ENCODE peak calls at places on chromosomes 12 and 14, in ten cellular contexts. One of them, this sample, is unnamed.

GRCh38 chr12:78038541-78038940 is 207.8 kb downstream of the NAV3 start:
- DNase-seq in NCI-H1436: no peak
- DNase-seq in cardiac muscle cell: no peak
- DNase-seq in WERI-Rb-1: no peak
- DNase-seq in activated gamma-delta T cell treated with Interleukin-2 at 50 U/mL for 16 hours: no peak
- DNase-seq in left ventricle myocardium inferior: no peak
- DNase-seq in D341Med: no peak
- DNase-seq in activated T-cell treated with anti-CD3 and anti-CD28 coated beads, Interleukin-2, amount 50 U/mL, for 72 hours: no peak
- DNase-seq in activated CD4-positive, alpha-beta T cell treated with anti-CD3 and anti-CD28 coated beads for 48 hours: no peak
- DNase-seq in HT-29: no peak
- DNase-seq in this sample: no peak

GRCh38 chr14:52706286-52706685 is 714 bp upstream of the PSMC6 start:
- DNase-seq in NCI-H1436: no peak
- DNase-seq in cardiac muscle cell: peak
- DNase-seq in WERI-Rb-1: no peak
- DNase-seq in activated gamma-delta T cell treated with Interleukin-2 at 50 U/mL for 16 hours: peak
- DNase-seq in left ventricle myocardium inferior: no peak
- DNase-seq in D341Med: no peak
- DNase-seq in activated T-cell treated with anti-CD3 and anti-CD28 coated beads, Interleukin-2, amount 50 U/mL, for 72 hours: peak
- DNase-seq in activated CD4-positive, alpha-beta T cell treated with anti-CD3 and anti-CD28 coated beads for 48 hours: peak
- DNase-seq in HT-29: no peak
- DNase-seq in this sample: no peak

GRCh38 chr14:54312166-54312801 is 84.5 kb upstream of the CDKN3 start:
- DNase-seq in NCI-H1436: no peak
- DNase-seq in cardiac muscle cell: peak
- DNase-seq in WERI-Rb-1: no peak
- DNase-seq in activated gamma-delta T cell treated with Interleukin-2 at 50 U/mL for 16 hours: no peak
- DNase-seq in left ventricle myocardium inferior: no peak
- DNase-seq in D341Med: no peak
- DNase-seq in activated T-cell treated with anti-CD3 and anti-CD28 coated beads, Interleukin-2, amount 50 U/mL, for 72 hours: no peak
- DNase-seq in activated CD4-positive, alpha-beta T cell treated with anti-CD3 and anti-CD28 coated beads for 48 hours: no peak
- DNase-seq in HT-29: peak
- DNase-seq in this sample: no peak

GRCh38 chr12:30795660-30796507 is 41.1 kb upstream of the CAPRIN2 start:
- DNase-seq in NCI-H1436: peak
- DNase-seq in cardiac muscle cell: peak
- DNase-seq in WERI-Rb-1: peak
- DNase-seq in activated gamma-delta T cell treated with Interleukin-2 at 50 U/mL for 16 hours: peak
- DNase-seq in left ventricle myocardium inferior: peak
- DNase-seq in D341Med: peak
- DNase-seq in activated T-cell treated with anti-CD3 and anti-CD28 coated beads, Interleukin-2, amount 50 U/mL, for 72 hours: peak
- DNase-seq in activated CD4-positive, alpha-beta T cell treated with anti-CD3 and anti-CD28 coated beads for 48 hours: peak
- DNase-seq in HT-29: peak
- DNase-seq in this sample: peak

GRCh38 chr12:113437729-113438100 is 15.5 kb downstream of the SDSL start:
- DNase-seq in NCI-H1436: no peak
- DNase-seq in cardiac muscle cell: no peak
- DNase-seq in WERI-Rb-1: no peak
- DNase-seq in activated gamma-delta T cell treated with Interleukin-2 at 50 U/mL for 16 hours: no peak
- DNase-seq in left ventricle myocardium inferior: no peak
- DNase-seq in D341Med: no peak
- DNase-seq in activated T-cell treated with anti-CD3 and anti-CD28 coated beads, Interleukin-2, amount 50 U/mL, for 72 hours: no peak
- DNase-seq in activated CD4-positive, alpha-beta T cell treated with anti-CD3 and anti-CD28 coated beads for 48 hours: no peak
- DNase-seq in HT-29: no peak
- DNase-seq in this sample: no peak

GRCh38 chr12:48197549-48197966 is 5.5 kb downstream of the OR10AD1 start:
- DNase-seq in NCI-H1436: no peak
- DNase-seq in cardiac muscle cell: peak
- DNase-seq in WERI-Rb-1: no peak
- DNase-seq in activated gamma-delta T cell treated with Interleukin-2 at 50 U/mL for 16 hours: no peak
- DNase-seq in left ventricle myocardium inferior: no peak
- DNase-seq in D341Med: no peak
- DNase-seq in activated T-cell treated with anti-CD3 and anti-CD28 coated beads, Interleukin-2, amount 50 U/mL, for 72 hours: peak
- DNase-seq in activated CD4-positive, alpha-beta T cell treated with anti-CD3 and anti-CD28 coated beads for 48 hours: no peak
- DNase-seq in HT-29: peak
- DNase-seq in this sample: peak

GRCh38 chr12:65139389-65139788 is 18.3 kb upstream of the WIF1 start:
- DNase-seq in NCI-H1436: no peak
- DNase-seq in cardiac muscle cell: no peak
- DNase-seq in WERI-Rb-1: no peak
- DNase-seq in activated gamma-delta T cell treated with Interleukin-2 at 50 U/mL for 16 hours: no peak
- DNase-seq in left ventricle myocardium inferior: no peak
- DNase-seq in D341Med: no peak
- DNase-seq in activated T-cell treated with anti-CD3 and anti-CD28 coated beads, Interleukin-2, amount 50 U/mL, for 72 hours: no peak
- DNase-seq in activated CD4-positive, alpha-beta T cell treated with anti-CD3 and anti-CD28 coated beads for 48 hours: no peak
- DNase-seq in HT-29: no peak
- DNase-seq in this sample: no peak

GRCh38 chr14:101619484-101619883 is 58.2 kb downstream of the DIO3 start:
- DNase-seq in NCI-H1436: no peak
- DNase-seq in cardiac muscle cell: no peak
- DNase-seq in WERI-Rb-1: no peak
- DNase-seq in activated gamma-delta T cell treated with Interleukin-2 at 50 U/mL for 16 hours: no peak
- DNase-seq in left ventricle myocardium inferior: no peak
- DNase-seq in D341Med: peak
- DNase-seq in activated T-cell treated with anti-CD3 and anti-CD28 coated beads, Interleukin-2, amount 50 U/mL, for 72 hours: no peak
- DNase-seq in activated CD4-positive, alpha-beta T cell treated with anti-CD3 and anti-CD28 coated beads for 48 hours: no peak
- DNase-seq in HT-29: no peak
- DNase-seq in this sample: no peak

GRCh38 chr12:121858662-121859572 is at the start of gene HPD:
- DNase-seq in NCI-H1436: no peak
- DNase-seq in cardiac muscle cell: peak
- DNase-seq in WERI-Rb-1: no peak
- DNase-seq in activated gamma-delta T cell treated with Interleukin-2 at 50 U/mL for 16 hours: no peak
- DNase-seq in left ventricle myocardium inferior: peak
- DNase-seq in D341Med: no peak
- DNase-seq in activated T-cell treated with anti-CD3 and anti-CD28 coated beads, Interleukin-2, amount 50 U/mL, for 72 hours: no peak
- DNase-seq in activated CD4-positive, alpha-beta T cell treated with anti-CD3 and anti-CD28 coated beads for 48 hours: no peak
- DNase-seq in HT-29: no peak
- DNase-seq in this sample: no peak

This sample was measured in BE2C.